ENCODE peak calls at places on chromosomes 16 and 17, in ten cellular contexts. M is NCI-H1436 treated with DMSO at 0.1 percent for 48 hours; C is stimulated activated CD4-positive, alpha-beta T cell treated with anti-CD3 and anti-CD28 coated beads, Interleukin-4, amount 100 ng/mL, for 48 hours; A is mesothelial cell of epicardium; J is cardiac muscle cell; X is activated CD4-positive, CD25-positive, alpha-beta regulatory T cell; V is ascending aorta; Y is LHCN-M2; H is fibroblast of pulmonary artery; S is nucleus accumbens. B is an unnamed sample.

GRCh38 chr16:73037331-73037745 is 10.6 kb downstream of the ZFHX3 start:
- DNase-seq in M (no peak), H (no peak), V (no peak), A (no peak), X (no peak), S (no peak), Y (peak), J (peak), C (no peak), B (no peak)

GRCh38 chr17:69245617-69246016 is 17.0 kb upstream of the ABCA10 start:
- DNase-seq in C (no peak), Y (no peak), A (no peak), S (no peak), X (no peak), J (no peak), H (no peak), M (no peak), V (no peak), B (no peak)

GRCh38 chr17:68599091-68599872 is 1.9 kb downstream of the FAM20A start:
- DNase-seq in J (no peak), H (no peak), M (no peak), C (no peak), V (no peak), X (no peak), A (no peak), Y (no peak), S (no peak), B (no peak)

GRCh38 chr17:49676276-49676868 is 1.5 kb downstream of the SPOP start:
- DNase-seq in J (no peak), A (no peak), M (no peak), V (no peak), Y (peak), C (no peak), X (no peak), S (no peak), H (peak), B (no peak)

GRCh38 chr16:88116121-88116900 is 165.1 kb downstream of the BANP start:
- DNase-seq in Y (peak), C (no peak), H (peak), J (no peak), S (no peak), A (no peak), M (no peak), X (no peak), V (no peak), B (no peak)

GRCh38 chr17:78092794-78093324 is 35.7 kb downstream of the TMC6 start:
- DNase-seq in C (no peak), X (no peak), H (no peak), M (no peak), J (no peak), A (no peak), V (no peak), S (no peak), Y (no peak), B (no peak)

GRCh38 chr16:52405441-52405840 is 141.5 kb downstream of the TOX3 start:
- DNase-seq in A (no peak), Y (no peak), X (no peak), S (no peak), M (no peak), J (no peak), C (no peak), V (no peak), H (no peak), B (no peak)

GRCh38 chr17:15377200-15377599 is 35.8 kb upstream of the TEKT3 start:
- DNase-seq in J (no peak), A (no peak), C (no peak), S (no peak), H (peak), M (no peak), X (no peak), Y (peak), V (no peak), B (no peak)

GRCh38 chr17:17129466-17129865 is 76.7 kb downstream of the PLD6 start:
- DNase-seq in J (no peak), C (no peak), A (no peak), H (no peak), M (no peak), Y (no peak), X (no peak), S (no peak), V (no peak), B (no peak)

GRCh38 chr17:7403043-7403901 is 625 bp downstream of the TMEM256 start:
- DNase-seq in X (no peak), M (no peak), H (no peak), A (no peak), J (no peak), C (no peak), S (no peak), Y (peak), V (no peak), B (no peak)

GRCh38 chr17:61400786-61401279 is 1.2 kb downstream of the TBX2 start:
- DNase-seq in H (no peak), S (no peak), M (no peak), X (no peak), V (no peak), Y (no peak), C (no peak), A (peak), J (peak), B (no peak)

GRCh38 chr17:36864230-36864629 is 73.0 kb upstream of the LHX1 start:
- DNase-seq in M (no peak), Y (no peak), H (no peak), C (no peak), X (no peak), A (no peak), V (no peak), S (no peak), J (no peak), B (no peak)

GRCh38 chr17:82980632-82981031 is 98.8 kb upstream of the METRNL start:
- DNase-seq in H (no peak), V (no peak), X (no peak), J (no peak), C (no peak), Y (no peak), A (no peak), M (no peak), S (no peak), B (no peak)

GRCh38 chr17:2986925-2987324 is 76.5 kb downstream of the OR1D5 start:
- DNase-seq in V (no peak), J (no peak), X (no peak), M (no peak), A (no peak), C (no peak), S (no peak), Y (no peak), H (no peak), B (no peak)

B was measured in NCI-H2107.